ENCODE peak calls at places on chromosomes 4 and X, in nine cellular contexts. Y is small intestine; T is sigmoid colon; G is H9; N is left lung; Q is cardiac muscle cell; W is adrenal gland; V is mucosa of descending colon; Z is CD8-positive, alpha-beta memory T cell. H is an unnamed sample.

GRCh38 chr4:151150821-151151580 is 51.6 kb downstream of the RPS3A start:
- DNase-seq in Y (no peak), T (no peak), G (no peak), N (no peak), Q (no peak), W (no peak), V (no peak), Z (no peak), H (no peak)

GRCh38 chr4:7652451-7652871 is 217.7 kb upstream of the PSAPL1 start:
- DNase-seq in Y (no peak), T (no peak), G (no peak), N (no peak), Q (no peak), W (no peak), V (no peak), Z (peak; percentile 21), H (no peak)

GRCh38 chr4:116400480-116400879 is 684.9 kb downstream of the TRAM1L1 start:
- DNase-seq in Y (no peak), T (no peak), G (no peak), N (no peak), Q (no peak), W (no peak), V (no peak), Z (no peak), H (no peak)

GRCh38 chr4:6962211-6963041 is 52.8 kb downstream of the TBC1D14 start:
- DNase-seq in Y (peak; percentile 51), T (no peak), G (no peak), N (no peak), Q (no peak), W (no peak), V (no peak), Z (no peak), H (peak; percentile 91)

GRCh38 chrX:116284383-116284782 is 113.8 kb downstream of the AGTR2 start:
- DNase-seq in Y (no peak), T (no peak), G (no peak), N (no peak), Q (no peak), W (no peak), V (no peak), Z (no peak), H (no peak)

GRCh38 chrX:22246620-22247019 is 26.1 kb upstream of the CBLL2 start:
- DNase-seq in Y (no peak), T (no peak), G (no peak), N (no peak), Q (no peak), W (no peak), V (no peak), Z (no peak), H (no peak)

GRCh38 chr4:25379591-25379990 is 2.5 kb downstream of the ANAPC4 start:
- DNase-seq in Y (no peak), T (no peak), G (no peak), N (no peak), Q (no peak), W (no peak), V (no peak), Z (no peak), H (no peak)

GRCh38 chr4:153676984-153677383 is 7.1 kb upstream of the TLR2 start:
- DNase-seq in Y (no peak), T (no peak), G (no peak), N (no peak), Q (no peak), W (no peak), V (no peak), Z (no peak), H (no peak)

GRCh38 chr4:185309770-185310169 is 86.0 kb downstream of the LRP2BP start:
- DNase-seq in Y (no peak), T (no peak), G (no peak), N (no peak), Q (no peak), W (no peak), V (no peak), Z (no peak), H (no peak)

GRCh38 chr4:111689214-111689613 is 456.0 kb upstream of the FAM241A start:
- DNase-seq in Y (no peak), T (peak; percentile 70), G (no peak), N (no peak), Q (no peak), W (peak; percentile 68), V (no peak), Z (no peak), H (no peak)

GRCh38 chr4:105166066-105166465 is 19.4 kb downstream of the TET2 start:
- DNase-seq in Y (no peak), T (no peak), G (no peak), N (no peak), Q (no peak), W (no peak), V (no peak), Z (no peak), H (no peak)

GRCh38 chr4:110629780-110630500 is 7.1 kb upstream of the PITX2 start:
- DNase-seq in Y (no peak), T (no peak), G (no peak), N (no peak), Q (no peak), W (no peak), V (no peak), Z (no peak), H (no peak)
- H3K4me1 ChIP-seq in Y (no peaks in the 10 kb centered on the region), T (peaks cover 33% of the 10 kb centered on the region), G (no peaks in the 10 kb centered on the region), N (peaks cover 9% of the 10 kb centered on the region), Q (peaks cover 12% of the 10 kb centered on the region), W (no peaks in the 10 kb centered on the region), V (peaks cover 25% of the 10 kb centered on the region), Z (no peaks in the 10 kb centered on the region), H (peaks cover 3% of the 10 kb centered on the region)

DNA sequence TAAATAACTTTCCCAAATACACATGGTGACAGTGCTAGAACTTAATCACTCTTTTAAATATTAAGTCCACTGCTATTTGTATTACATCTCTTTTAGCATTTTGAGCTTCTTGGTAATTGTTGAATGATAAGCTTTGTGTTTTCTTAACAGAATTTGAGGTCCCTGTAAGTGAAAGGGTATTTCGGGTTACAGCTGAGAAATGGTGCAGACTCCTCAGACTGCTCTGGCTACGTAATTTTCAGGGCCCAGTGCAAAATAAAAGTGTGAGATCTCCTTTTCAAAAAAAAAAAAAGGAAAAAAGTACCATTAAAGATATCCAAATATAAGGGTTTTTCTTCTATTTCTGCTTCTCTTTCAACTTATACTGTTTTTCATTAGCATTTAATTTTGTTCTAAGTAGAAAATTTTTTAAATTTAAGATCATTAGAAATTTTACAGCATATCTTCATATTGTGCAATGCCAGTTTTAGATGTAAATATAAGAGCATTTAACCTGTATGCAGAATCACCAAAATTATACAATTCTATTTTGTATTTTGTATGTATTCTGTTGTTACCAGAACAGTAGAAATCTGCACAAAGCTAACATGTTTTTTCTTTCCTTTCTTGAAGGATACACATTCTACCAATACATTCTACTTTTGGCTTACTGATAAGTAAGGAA is 33.6 kb upstream of the FGF5 start:
- DNase-seq in Y (no peak), T (no peak), G (no peak), N (no peak), Q (no peak), W (no peak), V (no peak), Z (no peak), H (no peak)
- H3K4me1 ChIP-seq in Y (no peaks in the 10 kb centered on the region), T (peaks cover 9% of the 10 kb centered on the region), G (no peaks in the 10 kb centered on the region), N (no peaks in the 10 kb centered on the region), Q (no peaks in the 10 kb centered on the region), W (no peaks in the 10 kb centered on the region), V (no peaks in the 10 kb centered on the region), Z (no peaks in the 10 kb centered on the region), H (no peaks in the 10 kb centered on the region)

GRCh38 chrX:137119049-137119448 is 85.3 kb upstream of the GPR101 start:
- DNase-seq in Y (no peak), T (no peak), G (no peak), N (no peak), Q (no peak), W (no peak), V (no peak), Z (no peak), H (no peak)
- H3K4me1 ChIP-seq in Y (no peaks in the 10 kb centered on the region), T (no peaks in the 10 kb centered on the region), G (no peaks in the 10 kb centered on the region), N (no peaks in the 10 kb centered on the region), Q (no peaks in the 10 kb centered on the region), W (no peaks in the 10 kb centered on the region), V (no peaks in the 10 kb centered on the region), Z (no peaks in the 10 kb centered on the region), H (no peaks in the 10 kb centered on the region)

GRCh38 chr4:1293531-1293941 is 3.8 kb downstream of the MAEA start:
- DNase-seq in Y (no peak), T (no peak), G (no peak), N (no peak), Q (no peak), W (peak; percentile 46), V (no peak), Z (no peak), H (no peak)
- H3K4me1 ChIP-seq in Y (peaks cover 7% of the 10 kb centered on the region), T (peaks cover 53% of the 10 kb centered on the region), G (no peaks in the 10 kb centered on the region), N (peaks cover 8% of the 10 kb centered on the region), Q (peaks cover 9% of the 10 kb centered on the region), W (peaks cover 20% of the 10 kb centered on the region), V (peaks cover 31% of the 10 kb centered on the region), Z (peaks cover 45% of the 10 kb centered on the region), H (peaks cover 11% of the 10 kb centered on the region)

DNA sequence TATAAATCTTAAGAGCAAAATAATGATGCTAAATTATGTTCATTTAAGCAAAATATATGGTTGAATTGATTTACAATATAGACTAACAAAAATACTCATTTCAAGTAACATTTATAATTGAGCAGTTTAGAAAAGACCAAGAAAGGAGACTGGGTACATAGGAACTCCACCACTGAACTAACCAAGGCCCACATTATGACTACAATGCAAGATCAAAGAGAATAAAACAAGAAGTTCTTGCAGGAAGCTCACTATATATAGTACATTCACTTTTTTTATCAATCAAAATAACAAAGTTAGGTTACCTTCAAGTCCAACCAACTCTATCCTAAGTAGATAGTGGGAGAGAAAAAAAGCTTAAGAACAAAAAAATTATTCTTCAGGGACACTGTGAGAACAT is 8.0 kb downstream of the CHIC2 start:
- DNase-seq in Y (no peak), T (no peak), G (no peak), N (no peak), Q (no peak), W (no peak), V (no peak), Z (no peak), H (no peak)
- H3K4me1 ChIP-seq in Y (peaks cover 5% of the 10 kb centered on the region), T (peaks cover 56% of the 10 kb centered on the region), G (no peaks in the 10 kb centered on the region), N (no peaks in the 10 kb centered on the region), Q (peaks cover 18% of the 10 kb centered on the region), W (peaks cover 42% of the 10 kb centered on the region), V (no peaks in the 10 kb centered on the region), Z (peaks cover 58% of the 10 kb centered on the region), H (peaks cover 11% of the 10 kb centered on the region)

GRCh38 chr4:41077628-41078027 is 136.7 kb downstream of the APBB2 start:
- DNase-seq in Y (peak; percentile 8), T (no peak), G (no peak), N (no peak), Q (no peak), W (no peak), V (no peak), Z (no peak), H (peak; percentile 22)

GRCh38 chr4:41076481-41076880 is 137.9 kb downstream of the APBB2 start:
- DNase-seq in Y (no peak), T (no peak), G (no peak), N (no peak), Q (no peak), W (no peak), V (no peak), Z (no peak), H (no peak)

GRCh38 chr4:41079871-41080565 is 134.3 kb downstream of the APBB2 start:
- DNase-seq in Y (no peak), T (no peak), G (no peak), N (no peak), Q (no peak), W (no peak), V (no peak), Z (no peak), H (no peak)

GRCh38 chr4:41080964-41081363 is 133.4 kb downstream of the APBB2 start:
- DNase-seq in Y (no peak), T (no peak), G (no peak), N (no peak), Q (no peak), W (no peak), V (no peak), Z (no peak), H (no peak)

GRCh38 chr4:41081847-41082246 is 132.5 kb downstream of the APBB2 start:
- DNase-seq in Y (no peak), T (no peak), G (no peak), N (no peak), Q (no peak), W (no peak), V (no peak), Z (no peak), H (no peak)
- H3K4me1 ChIP-seq in Y (no peaks in the 10 kb centered on the region), T (peaks cover 9% of the 10 kb centered on the region), G (peaks cover 4% of the 10 kb centered on the region), N (peaks cover 3% of the 10 kb centered on the region), Q (no peaks in the 10 kb centered on the region), W (no peaks in the 10 kb centered on the region), V (no peaks in the 10 kb centered on the region), Z (no peaks in the 10 kb centered on the region), H (peaks cover 12% of the 10 kb centered on the region)